ENCODE peak calls at places on chromosomes 2 and 18, in four cellular contexts. G is fibroblast of pulmonary artery, D is AG09319, N is PC-9. I is an unnamed sample.

GRCh38 chr2:24791452-24791851 is 1.7 kb downstream of the PTRHD1 start:
- DNase-seq in G (no peak), D (no peak), N (no peak), I (no peak)

GRCh38 chr2:207727256-207727655 is 15.8 kb downstream of the CCNYL1 start:
- DNase-seq in G (peak; percentile 32), D (no peak), N (no peak), I (no peak)

GRCh38 chr2:138707424-138708074 is 72.6 kb downstream of the NXPH2 start:
- DNase-seq in G (peak; percentile 66), D (peak; percentile 60), N (no peak), I (no peak)

GRCh38 chr2:129078548-129078947 is 759.9 kb upstream of the HS6ST1 start:
- DNase-seq in G (no peak), D (no peak), N (no peak), I (no peak)

GRCh38 chr2:643334-643733 is 33.9 kb downstream of the TMEM18 start:
- DNase-seq in G (no peak), D (no peak), N (no peak), I (no peak)

GRCh38 chr2:119718391-119719260 is 39.6 kb downstream of the TMEM177 start:
- DNase-seq in G (no peak), D (no peak), N (no peak), I (no peak)

GRCh38 chr18:57898506-57899124 is 95.5 kb upstream of the ATP8B1 start:
- DNase-seq in G (peak; percentile 55), D (peak; percentile 77), N (no peak), I (no peak)

GRCh38 chr2:130382313-130382917 is 26.6 kb downstream of the PTPN18 start:
- DNase-seq in G (no peak), D (no peak), N (no peak), I (no peak)

GRCh38 chr2:234146087-234146826 is 95.8 kb downstream of the SPP2 start:
- DNase-seq in G (peak; percentile 75), D (peak; percentile 37), N (no peak), I (no peak)

GRCh38 chr2:121886059-121886458 is 130.6 kb downstream of the TSN start:
- DNase-seq in G (no peak), D (no peak), N (no peak), I (no peak)

GRCh38 chr18:61199131-61199903 is 133.9 kb upstream of the CDH20 start:
- DNase-seq in G (peak; percentile 16), D (no peak), N (no peak), I (no peak)

GRCh38 chr2:224312741-224313140 is 89.2 kb downstream of the FAM124B start:
- DNase-seq in G (no peak), D (no peak), N (no peak), I (no peak)

GRCh38 chr2:8249191-8249590 is 432.7 kb upstream of the ID2 start:
- DNase-seq in G (no peak), D (no peak), N (no peak), I (no peak)

GRCh38 chr2:216315817-216316603 is 56.3 kb downstream of the MARCHF4 start:
- DNase-seq in G (peak; percentile 35), D (no peak), N (peak; percentile 77), I (no peak)

GRCh38 chr2:144707927-144708326 is 188.0 kb upstream of the ZEB2 start:
- DNase-seq in G (peak; percentile 13), D (no peak), N (peak; percentile 15), I (no peak)

GRCh38 chr2:43219383-43220228 is 6.8 kb downstream of the ZFP36L2 start:
- DNase-seq in G (peak; percentile 85), D (no peak), N (peak; percentile 91), I (peak; percentile 44)

GRCh38 chr2:118481336-118481735 is 366.1 kb downstream of the EN1 start:
- DNase-seq in G (no peak), D (no peak), N (no peak), I (no peak)

GRCh38 chr2:128420776-128421175 is 102.1 kb upstream of the HS6ST1 start:
- DNase-seq in G (no peak), D (no peak), N (no peak), I (no peak)

GRCh38 chr18:43692291-43692690 is 415.0 kb upstream of the SYT4 start:
- DNase-seq in G (peak; percentile 2), D (no peak), N (no peak), I (no peak)

GRCh38 chr2:232038251-232038897 is 76.9 kb downstream of the DIS3L2 start:
- DNase-seq in G (peak; percentile 39), D (no peak), N (no peak), I (no peak)

GRCh38 chr2:28824870-28825269 is 14.2 kb downstream of the SPDYA start:
- DNase-seq in G (no peak), D (no peak), N (no peak), I (no peak)

GRCh38 chr2:146678516-146678915 is 1166.3 kb upstream of the ACVR2A start:
- DNase-seq in G (no peak), D (no peak), N (no peak), I (no peak)

GRCh38 chr2:146677280-146677679 is 1167.5 kb upstream of the ACVR2A start:
- DNase-seq in G (no peak), D (no peak), N (no peak), I (no peak)
- TF ChIP-seq CTCF in G (peak; percentile 34), D (no peak), N (no peak), I (no peak)

GRCh38 chr2:25822190-25823117 is 55.8 kb downstream of the ASXL2 start:
- DNase-seq in G (peak; percentile 10), D (no peak), N (no peak), I (peak; percentile 25)
- TF ChIP-seq CTCF in G (no peak), D (no peak), N (no peak), I (no peak)

DNA sequence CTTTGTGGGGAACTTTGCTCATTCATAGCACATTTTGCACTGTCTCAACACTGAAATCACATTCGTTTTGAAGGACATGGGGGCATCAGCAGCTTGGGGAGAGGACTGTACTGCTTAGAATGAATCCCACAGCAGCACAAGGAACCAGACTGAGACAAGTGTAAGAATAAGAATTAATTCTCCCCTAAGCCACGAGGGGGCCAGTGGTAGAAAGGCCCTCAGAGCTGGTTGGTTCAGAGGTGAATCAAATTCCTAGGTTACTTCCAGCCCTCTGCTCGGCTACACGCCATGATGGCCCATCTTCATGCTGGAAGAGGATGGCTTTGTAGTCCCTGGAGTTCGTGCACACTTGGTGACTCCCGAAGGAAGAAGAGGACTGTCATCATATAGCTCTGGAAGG is 12.0 kb upstream of the MC5R start:
- DNase-seq in G (no peak), D (no peak), N (no peak), I (no peak)
- TF ChIP-seq CTCF in G (no peak), D (no peak), N (no peak), I (no peak)

DNA sequence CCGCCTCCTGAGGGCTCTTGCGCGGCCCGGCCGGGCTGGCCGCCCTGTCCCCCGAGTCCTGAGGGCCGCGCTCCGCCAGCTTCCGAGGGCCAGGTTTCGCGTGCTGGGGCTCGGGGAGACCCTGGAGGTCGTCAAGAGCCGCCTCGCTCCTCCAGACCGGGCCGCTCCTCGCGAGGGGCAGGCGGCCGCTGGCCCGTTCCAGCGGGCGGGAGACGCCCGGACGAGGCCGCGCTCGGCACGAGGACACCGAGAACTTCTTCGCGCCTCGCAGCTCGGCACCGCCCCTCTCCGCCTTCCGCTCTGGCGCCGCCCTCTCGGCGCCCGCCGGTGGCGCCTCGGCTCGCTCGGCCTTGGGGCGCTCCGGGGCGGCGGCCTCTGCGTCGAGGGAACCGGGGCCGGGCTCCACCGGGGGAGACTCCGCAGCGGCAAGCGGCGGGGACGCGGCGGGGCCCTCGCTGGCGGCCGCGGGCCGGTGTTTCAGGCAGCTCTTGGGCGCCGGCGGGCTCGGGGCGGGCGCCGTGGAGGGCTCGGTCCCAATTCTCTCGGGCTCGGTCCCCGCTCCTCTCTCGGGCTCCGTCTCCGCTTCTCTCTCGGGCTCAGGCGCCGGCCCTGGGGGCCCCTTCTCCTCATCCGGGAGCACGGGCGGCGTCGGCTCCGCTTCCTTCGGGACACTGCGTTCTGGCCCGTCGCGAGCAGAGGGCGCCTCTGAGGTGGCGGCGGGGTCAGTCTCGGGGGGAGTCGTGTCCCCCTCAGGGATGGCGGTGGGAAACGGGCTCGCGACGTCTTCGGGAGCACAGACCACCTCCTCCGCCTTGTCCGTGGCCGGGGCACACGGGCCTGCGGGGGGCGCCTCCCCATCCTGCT is 91.6 kb upstream of the MGAT4A start:
- DNase-seq in G (no peak), D (no peak), N (no peak), I (no peak)
- TF ChIP-seq CTCF in G (peak; percentile 30), D (peak; percentile 16), N (no peak), I (no peak)

GRCh38 chr2:37992631-37993030 is 67.5 kb downstream of the RMDN2 start:
- DNase-seq in G (no peak), D (no peak), N (no peak), I (no peak)

GRCh38 chr2:37997629-37998028 is 72.5 kb downstream of the RMDN2 start:
- DNase-seq in G (no peak), D (no peak), N (no peak), I (no peak)

GRCh38 chr2:37993135-37993534 is 68.0 kb downstream of the RMDN2 start:
- DNase-seq in G (peak; percentile 15), D (no peak), N (no peak), I (no peak)
- TF ChIP-seq CTCF in G (peak; percentile 4), D (no peak), N (peak; percentile 42), I (no peak)

GRCh38 chr2:235542728-235543125 is 48.9 kb downstream of the AGAP1 start:
- DNase-seq in G (no peak), D (no peak), N (peak; percentile 89), I (no peak)
- TF ChIP-seq CTCF in G (no peak), D (no peak), N (no peak), I (no peak)

GRCh38 chr2:75790121-75790520 is 79.4 kb upstream of the GCFC2 start:
- DNase-seq in G (peak; percentile 7), D (no peak), N (no peak), I (no peak)

GRCh38 chr2:75788154-75788553 is 77.4 kb upstream of the GCFC2 start:
- DNase-seq in G (no peak), D (no peak), N (no peak), I (no peak)

GRCh38 chr2:75788925-75789324 is 78.2 kb upstream of the GCFC2 start:
- DNase-seq in G (no peak), D (no peak), N (no peak), I (no peak)

GRCh38 chr2:75790790-75791467 is 80.2 kb upstream of the GCFC2 start:
- DNase-seq in G (no peak), D (no peak), N (no peak), I (no peak)

DNA sequence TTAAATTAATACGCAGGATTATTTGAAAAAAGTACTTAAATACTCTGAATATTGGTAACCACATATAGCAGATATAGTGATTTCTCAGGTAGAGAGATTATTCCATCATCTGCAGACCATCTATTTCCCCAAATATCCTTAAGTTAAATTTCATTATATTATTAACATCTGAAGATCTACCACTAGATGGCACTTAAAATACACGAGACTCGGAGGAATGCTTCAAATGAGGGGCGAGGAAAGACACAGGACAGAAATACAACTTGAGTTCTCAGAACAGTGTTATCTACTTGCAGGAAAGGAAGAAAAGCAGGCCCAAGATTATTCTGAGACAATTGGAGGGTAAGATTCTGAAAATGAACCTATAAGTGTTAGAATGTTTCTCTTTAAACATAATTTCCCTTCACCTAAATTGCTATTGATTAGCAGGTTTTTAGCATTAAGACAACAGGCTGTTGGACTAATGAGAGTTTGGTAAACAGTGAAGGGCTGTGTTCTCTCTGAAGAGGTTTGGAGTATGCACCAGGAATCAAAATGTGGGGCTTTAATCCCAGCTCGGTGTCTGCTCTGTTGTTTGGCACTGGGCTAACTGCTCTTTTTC is 76.9 kb upstream of the GCFC2 start:
- DNase-seq in G (peak; percentile 64), D (no peak), N (no peak), I (no peak)
- TF ChIP-seq CTCF in G (peak; percentile 54), D (peak; percentile 37), N (peak; percentile 77), I (no peak)